ENCODE peak calls at places on chromosomes 11 and 22, in nine cellular contexts. F is ovary, P is epithelial cell of prostate, M is choroid plexus epithelial cell, V is T-helper 1 cell, O is neuronal stem cell, H is GM13976, J is LoVo, R is astrocyte of the spinal cord. K is an unnamed sample.

GRCh38 chr11:67251841-67252240 is 14.4 kb upstream of the GRK2 start:
- DNase-seq in H (no peak), J (no peak), V (no peak), M (no peak), F (no peak), R (peak; percentile 31), P (no peak), O (no peak), K (no peak)

GRCh38 chr11:100830978-100831732 is 144.1 kb downstream of the ARHGAP42 start:
- DNase-seq in F (no peak), J (peak; percentile 19), R (peak; percentile 70), V (no peak), M (peak; percentile 82), O (no peak), H (no peak), P (no peak), K (peak; percentile 26)

GRCh38 chr11:34492806-34493414 is 20.7 kb downstream of the ELF5 start:
- DNase-seq in R (peak; percentile 69), H (peak; percentile 66), P (no peak), V (no peak), M (peak; percentile 80), J (peak; percentile 68), F (peak; percentile 37), O (peak; percentile 60), K (peak; percentile 70)

GRCh38 chr11:2940166-2940929 is 11.1 kb upstream of the PHLDA2 start:
- DNase-seq in P (no peak), V (no peak), F (peak; percentile 24), M (peak; percentile 33), H (no peak), R (no peak), O (no peak), J (peak; percentile 76), K (peak; percentile 89)

GRCh38 chr11:102704841-102705240 is 728 bp downstream of the MMP27 start:
- DNase-seq in R (no peak), F (no peak), M (no peak), H (no peak), V (no peak), P (no peak), O (no peak), J (no peak), K (no peak)

GRCh38 chr22:23984430-23984829 is 4.5 kb downstream of the GSTT2 start:
- DNase-seq in O (peak; percentile 41), H (no peak), J (peak; percentile 26), F (no peak), M (peak; percentile 35), R (peak; percentile 11), P (no peak), V (peak; percentile 16), K (no peak)

GRCh38 chr11:117816151-117816741 is 8.3 kb downstream of the FXYD2 start:
- DNase-seq in O (peak; percentile 62), F (peak; percentile 40), P (no peak), V (no peak), H (no peak), J (no peak), M (no peak), R (no peak), K (peak; percentile 59)

GRCh38 chr11:6362868-6363678 is 27.2 kb upstream of the SMPD1 start:
- DNase-seq in R (peak; percentile 74), M (peak; percentile 91), V (no peak), P (peak; percentile 37), F (peak; percentile 77), O (peak; percentile 62), J (peak; percentile 58), H (peak; percentile 77), K (peak; percentile 76)

GRCh38 chr11:61874460-61874809 is 16.9 kb downstream of the FADS3 start:
- DNase-seq in R (no peak), O (no peak), J (no peak), M (no peak), H (no peak), V (no peak), P (no peak), F (no peak), K (no peak)

GRCh38 chr11:62883677-62884076 is 3.0 kb downstream of the SLC3A2 start:
- DNase-seq in F (no peak), O (no peak), P (no peak), M (no peak), H (no peak), V (no peak), R (no peak), J (no peak), K (no peak)

GRCh38 chr11:36469881-36470802 is 39.9 kb downstream of the TRAF6 start:
- DNase-seq in M (peak; percentile 81), F (no peak), P (no peak), H (no peak), V (no peak), O (no peak), R (peak; percentile 86), J (no peak), K (no peak)

GRCh38 chr22:22061085-22062077 is 78.8 kb upstream of the TOP3B start:
- DNase-seq in O (no peak), F (no peak), R (peak; percentile 12), M (peak; percentile 89), V (no peak), J (no peak), P (no peak), H (no peak), K (peak; percentile 4)

GRCh38 chr11:114153224-114153623 is 93.7 kb downstream of the ZBTB16 start:
- DNase-seq in P (no peak), M (no peak), V (no peak), H (no peak), O (no peak), F (no peak), R (no peak), J (no peak), K (no peak)

GRCh38 chr11:22244986-22245592 is 52.2 kb downstream of the ANO5 start:
- DNase-seq in R (peak; percentile 37), M (peak; percentile 59), F (peak; percentile 13), V (no peak), J (peak; percentile 48), P (no peak), O (peak; percentile 37), H (peak; percentile 4), K (peak; percentile 57)

GRCh38 chr11:334264-335033 is 13.8 kb upstream of the IFITM3 start:
- DNase-seq in V (no peak), H (no peak), J (no peak), M (peak; percentile 47), R (no peak), P (no peak), F (no peak), O (no peak), K (no peak)

GRCh38 chr11:121892131-121892681 is 223.8 kb downstream of the BLID start:
- DNase-seq in H (no peak), O (no peak), M (peak; percentile 74), J (no peak), R (peak; percentile 86), P (no peak), V (no peak), F (no peak), K (no peak)

GRCh38 chr11:8814209-8814922 is 96.6 kb upstream of the AKIP1 start:
- DNase-seq in M (no peak), V (no peak), O (no peak), F (no peak), R (peak; percentile 46), J (peak; percentile 21), H (peak; percentile 45), P (peak; percentile 83), K (peak; percentile 63)

K was measured in SW480.